ENCODE peak calls at places on chromosomes 5 and 9, in eight cellular contexts. One of them, this sample, is unnamed.

GRCh38 chr5:175579742-175580432 is 78.0 kb upstream of the HRH2 start:
- DNase-seq in prostate gland: no peak
- DNase-seq in GM10248: no peak
- DNase-seq in lower leg skin: peak
- DNase-seq in WTC11: no peak
- DNase-seq in endothelial cell of umbilical vein: no peak
- DNase-seq in RWPE1: no peak
- DNase-seq in tibial artery: no peak
- DNase-seq in this sample: no peak

GRCh38 chr9:94083384-94083783 is 880 bp upstream of the PTPDC1 start:
- DNase-seq in prostate gland: no peak
- DNase-seq in GM10248: no peak
- DNase-seq in lower leg skin: no peak
- DNase-seq in WTC11: no peak
- DNase-seq in endothelial cell of umbilical vein: no peak
- DNase-seq in RWPE1: no peak
- DNase-seq in tibial artery: no peak
- DNase-seq in this sample: no peak

GRCh38 chr5:146072595-146072994 is 32.8 kb downstream of the PLAC8L1 start:
- DNase-seq in prostate gland: no peak
- DNase-seq in GM10248: no peak
- DNase-seq in lower leg skin: no peak
- DNase-seq in WTC11: no peak
- DNase-seq in endothelial cell of umbilical vein: no peak
- DNase-seq in RWPE1: no peak
- DNase-seq in tibial artery: no peak
- DNase-seq in this sample: no peak

GRCh38 chr9:447230-448025 is 232.8 kb downstream of the DOCK8 start:
- DNase-seq in prostate gland: no peak
- DNase-seq in GM10248: peak
- DNase-seq in lower leg skin: no peak
- DNase-seq in WTC11: no peak
- DNase-seq in endothelial cell of umbilical vein: no peak
- DNase-seq in RWPE1: peak
- DNase-seq in tibial artery: no peak
- DNase-seq in this sample: peak

GRCh38 chr9:82154573-82154972 is 166.0 kb downstream of the SPATA31D1 start:
- DNase-seq in prostate gland: no peak
- DNase-seq in GM10248: no peak
- DNase-seq in lower leg skin: no peak
- DNase-seq in WTC11: no peak
- DNase-seq in endothelial cell of umbilical vein: no peak
- DNase-seq in RWPE1: no peak
- DNase-seq in tibial artery: no peak
- DNase-seq in this sample: no peak

GRCh38 chr9:8329561-8330283 is 530.1 kb upstream of the DMAC1 start:
- DNase-seq in prostate gland: no peak
- DNase-seq in GM10248: no peak
- DNase-seq in lower leg skin: no peak
- DNase-seq in WTC11: peak
- DNase-seq in endothelial cell of umbilical vein: no peak
- DNase-seq in RWPE1: no peak
- DNase-seq in tibial artery: no peak
- DNase-seq in this sample: no peak

GRCh38 chr9:108911820-108912219 is 22.1 kb downstream of the ELP1 start:
- DNase-seq in prostate gland: no peak
- DNase-seq in GM10248: no peak
- DNase-seq in lower leg skin: no peak
- DNase-seq in WTC11: no peak
- DNase-seq in endothelial cell of umbilical vein: no peak
- DNase-seq in RWPE1: no peak
- DNase-seq in tibial artery: no peak
- DNase-seq in this sample: no peak

GRCh38 chr9:129596541-129597328 is 24.2 kb downstream of the C9orf50 start:
- DNase-seq in prostate gland: peak
- DNase-seq in GM10248: no peak
- DNase-seq in lower leg skin: peak
- DNase-seq in WTC11: peak
- DNase-seq in endothelial cell of umbilical vein: no peak
- DNase-seq in RWPE1: no peak
- DNase-seq in tibial artery: peak
- DNase-seq in this sample: no peak

GRCh38 chr9:128163027-128163515 is 3.0 kb downstream of the BBLN start:
- DNase-seq in prostate gland: no peak
- DNase-seq in GM10248: no peak
- DNase-seq in lower leg skin: no peak
- DNase-seq in WTC11: no peak
- DNase-seq in endothelial cell of umbilical vein: no peak
- DNase-seq in RWPE1: no peak
- DNase-seq in tibial artery: no peak
- DNase-seq in this sample: no peak
- TF ChIP-seq CTCF in prostate gland: no peak
- TF ChIP-seq CTCF in GM10248: no peak
- TF ChIP-seq CTCF in lower leg skin: no peak
- TF ChIP-seq CTCF in WTC11: no peak
- TF ChIP-seq CTCF in endothelial cell of umbilical vein: no peak
- TF ChIP-seq CTCF in RWPE1: no peak
- TF ChIP-seq CTCF in tibial artery: no peak
- TF ChIP-seq CTCF in this sample: no peak

GRCh38 chr5:10031817-10032216 is 217.9 kb downstream of the ATPSCKMT start:
- DNase-seq in prostate gland: no peak
- DNase-seq in GM10248: no peak
- DNase-seq in lower leg skin: no peak
- DNase-seq in WTC11: no peak
- DNase-seq in endothelial cell of umbilical vein: no peak
- DNase-seq in RWPE1: no peak
- DNase-seq in tibial artery: no peak
- DNase-seq in this sample: no peak

GRCh38 chr5:10034008-10034407 is 215.7 kb downstream of the ATPSCKMT start:
- DNase-seq in prostate gland: no peak
- DNase-seq in GM10248: no peak
- DNase-seq in lower leg skin: peak
- DNase-seq in WTC11: no peak
- DNase-seq in endothelial cell of umbilical vein: no peak
- DNase-seq in RWPE1: no peak
- DNase-seq in tibial artery: no peak
- DNase-seq in this sample: no peak

GRCh38 chr5:10036136-10036535 is 213.6 kb downstream of the ATPSCKMT start:
- DNase-seq in prostate gland: no peak
- DNase-seq in GM10248: no peak
- DNase-seq in lower leg skin: no peak
- DNase-seq in WTC11: no peak
- DNase-seq in endothelial cell of umbilical vein: no peak
- DNase-seq in RWPE1: peak
- DNase-seq in tibial artery: no peak
- DNase-seq in this sample: no peak

GRCh38 chr5:10030219-10030831 is 219.4 kb downstream of the ATPSCKMT start:
- DNase-seq in prostate gland: no peak
- DNase-seq in GM10248: no peak
- DNase-seq in lower leg skin: no peak
- DNase-seq in WTC11: peak
- DNase-seq in endothelial cell of umbilical vein: no peak
- DNase-seq in RWPE1: no peak
- DNase-seq in tibial artery: no peak
- DNase-seq in this sample: peak
- TF ChIP-seq CTCF in prostate gland: no peak
- TF ChIP-seq CTCF in GM10248: peak
- TF ChIP-seq CTCF in lower leg skin: no peak
- TF ChIP-seq CTCF in WTC11: no peak
- TF ChIP-seq CTCF in endothelial cell of umbilical vein: no peak
- TF ChIP-seq CTCF in RWPE1: no peak
- TF ChIP-seq CTCF in tibial artery: no peak
- TF ChIP-seq CTCF in this sample: peak

GRCh38 chr9:98047002-98047401 is 9.5 kb upstream of the NANS start:
- DNase-seq in prostate gland: no peak
- DNase-seq in GM10248: no peak
- DNase-seq in lower leg skin: no peak
- DNase-seq in WTC11: no peak
- DNase-seq in endothelial cell of umbilical vein: no peak
- DNase-seq in RWPE1: no peak
- DNase-seq in tibial artery: no peak
- DNase-seq in this sample: peak

GRCh38 chr9:98043921-98044320 is 12.6 kb upstream of the NANS start:
- DNase-seq in prostate gland: no peak
- DNase-seq in GM10248: no peak
- DNase-seq in lower leg skin: peak
- DNase-seq in WTC11: no peak
- DNase-seq in endothelial cell of umbilical vein: no peak
- DNase-seq in RWPE1: no peak
- DNase-seq in tibial artery: no peak
- DNase-seq in this sample: no peak

GRCh38 chr9:98046161-98046543 is 10.4 kb upstream of the NANS start:
- DNase-seq in prostate gland: no peak
- DNase-seq in GM10248: no peak
- DNase-seq in lower leg skin: no peak
- DNase-seq in WTC11: no peak
- DNase-seq in endothelial cell of umbilical vein: no peak
- DNase-seq in RWPE1: no peak
- DNase-seq in tibial artery: no peak
- DNase-seq in this sample: no peak

GRCh38 chr9:98049668-98050067 is 6.9 kb upstream of the NANS start:
- DNase-seq in prostate gland: no peak
- DNase-seq in GM10248: no peak
- DNase-seq in lower leg skin: no peak
- DNase-seq in WTC11: no peak
- DNase-seq in endothelial cell of umbilical vein: no peak
- DNase-seq in RWPE1: no peak
- DNase-seq in tibial artery: no peak
- DNase-seq in this sample: no peak

DNA sequence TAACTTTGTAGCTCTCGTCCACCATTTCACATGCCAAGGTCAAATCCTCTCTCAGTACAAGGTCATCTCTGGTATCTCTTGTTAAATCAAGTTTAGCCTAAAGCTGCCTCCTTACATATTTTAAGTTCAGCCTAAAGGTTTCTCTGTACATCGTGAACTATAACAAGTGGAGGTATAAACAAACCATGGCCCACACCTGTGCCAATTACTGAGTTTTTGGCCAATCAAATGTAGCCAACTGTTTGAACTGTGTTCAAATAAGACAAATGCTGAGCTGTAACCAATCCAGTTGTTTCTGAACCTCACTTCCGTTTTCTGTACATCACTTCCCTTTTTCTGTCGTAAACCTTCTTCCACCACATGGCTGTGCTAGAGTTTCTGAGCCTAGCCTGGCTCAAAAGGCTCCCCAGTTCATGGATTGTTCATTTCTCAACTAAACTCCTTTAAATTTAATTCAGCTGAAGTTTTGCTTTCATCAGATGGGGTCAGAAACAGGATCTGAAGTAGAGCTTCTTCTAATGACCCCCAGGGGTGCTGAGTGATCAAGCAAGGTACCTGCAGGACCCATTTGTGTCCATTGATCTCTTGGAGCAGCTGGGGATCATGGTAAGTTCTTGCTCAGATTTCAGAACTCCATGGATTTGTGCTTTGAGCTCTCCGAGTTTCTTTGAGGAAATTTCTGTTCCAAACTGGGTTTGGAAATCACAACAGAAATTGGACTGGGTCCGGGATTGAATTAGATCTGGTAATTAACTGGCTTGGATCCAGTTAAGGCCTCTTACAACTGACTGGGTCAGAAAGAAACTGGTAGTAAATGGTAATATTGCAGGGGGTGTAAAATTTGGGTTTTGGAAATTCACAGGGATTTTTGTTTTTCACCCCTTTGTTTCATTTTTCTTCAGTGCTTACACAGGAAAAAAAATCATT is 11.0 kb upstream of the NANS start:
- DNase-seq in prostate gland: no peak
- DNase-seq in GM10248: no peak
- DNase-seq in lower leg skin: no peak
- DNase-seq in WTC11: no peak
- DNase-seq in endothelial cell of umbilical vein: no peak
- DNase-seq in RWPE1: no peak
- DNase-seq in tibial artery: no peak
- DNase-seq in this sample: peak
- TF ChIP-seq CTCF in prostate gland: no peak
- TF ChIP-seq CTCF in GM10248: peak
- TF ChIP-seq CTCF in lower leg skin: no peak
- TF ChIP-seq CTCF in WTC11: no peak
- TF ChIP-seq CTCF in endothelial cell of umbilical vein: no peak
- TF ChIP-seq CTCF in RWPE1: no peak
- TF ChIP-seq CTCF in tibial artery: no peak
- TF ChIP-seq CTCF in this sample: no peak

GRCh38 chr9:132312873-132313272 is 41.9 kb downstream of the SETX start:
- DNase-seq in prostate gland: no peak
- DNase-seq in GM10248: no peak
- DNase-seq in lower leg skin: no peak
- DNase-seq in WTC11: no peak
- DNase-seq in endothelial cell of umbilical vein: no peak
- DNase-seq in RWPE1: no peak
- DNase-seq in tibial artery: no peak
- DNase-seq in this sample: no peak
- TF ChIP-seq CTCF in prostate gland: no peak
- TF ChIP-seq CTCF in GM10248: no peak
- TF ChIP-seq CTCF in lower leg skin: no peak
- TF ChIP-seq CTCF in WTC11: no peak
- TF ChIP-seq CTCF in endothelial cell of umbilical vein: no peak
- TF ChIP-seq CTCF in RWPE1: peak
- TF ChIP-seq CTCF in tibial artery: no peak
- TF ChIP-seq CTCF in this sample: no peak